ENCODE peak calls at places on chromosomes 6 and 20, in eight cellular contexts. H is endothelial cell; O is cardiac muscle cell; J is stimulated activated CD8-positive, alpha-beta memory T cell treated with anti-CD3 and anti-CD28 coated beads, Interleukin-4, amount 100 ng/mL, for 1 hour; I is ovary; P is stimulated activated CD4-positive, alpha-beta T cell treated with anti-CD3 and anti-CD28 coated beads, Interleukin-4, amount 100 ng/mL, for 24 hours; N is DMS79 treated with DMSO at 0.1 percent for 48 hours; S is RCC 7860. Y is an unnamed sample.
A peak's percentile ranks its signal among the peaks of the same experiment; 100 is the strongest.

GRCh38 chr6:35776364-35777215 is at the start of gene CLPSL2:
- DNase-seq in H (no peak), O (peak; percentile 36), J (no peak), I (no peak), P (no peak), N (peak; percentile 58), S (no peak), Y (peak; percentile 79)

GRCh38 chr6:19831358-19831757 is 5.8 kb upstream of the ID4 start:
- DNase-seq in H (no peak), O (no peak), J (no peak), I (no peak), P (no peak), N (no peak), S (peak; percentile 57), Y (no peak)

GRCh38 chr6:24919404-24919892 is 16.3 kb downstream of the RIPOR2 start:
- DNase-seq in H (no peak), O (no peak), J (no peak), I (no peak), P (no peak), N (peak; percentile 93), S (no peak), Y (peak; percentile 53)

GRCh38 chr20:50635676-50636600 is 55.4 kb downstream of the RIPOR3 start:
- DNase-seq in H (peak; percentile 89), O (peak; percentile 78), J (peak; percentile 9), I (peak; percentile 74), P (peak; percentile 52), N (peak; percentile 61), S (peak; percentile 70), Y (peak; percentile 72)

GRCh38 chr6:110113989-110114388 is 65.5 kb downstream of the WASF1 start:
- DNase-seq in H (no peak), O (no peak), J (no peak), I (no peak), P (no peak), N (peak; percentile 91), S (no peak), Y (no peak)

GRCh38 chr6:82073484-82073883 is 174.1 kb downstream of the IBTK start:
- DNase-seq in H (no peak), O (no peak), J (no peak), I (no peak), P (no peak), N (no peak), S (peak; percentile 3), Y (no peak)

GRCh38 chr6:115131709-115132490 is 789.1 kb upstream of the HS3ST5 start:
- DNase-seq in H (no peak), O (no peak), J (no peak), I (no peak), P (no peak), N (no peak), S (no peak), Y (no peak)

GRCh38 chr6:125787791-125788190 is 3.0 kb upstream of the NCOA7 start:
- DNase-seq in H (no peak), O (peak; percentile 75), J (no peak), I (no peak), P (no peak), N (no peak), S (no peak), Y (no peak)

GRCh38 chr20:16400249-16400648 is 173.0 kb downstream of the KIF16B start:
- DNase-seq in H (no peak), O (no peak), J (no peak), I (no peak), P (no peak), N (no peak), S (no peak), Y (no peak)

GRCh38 chr20:47133809-47134456 is 222.6 kb downstream of the ZMYND8 start:
- DNase-seq in H (no peak), O (peak; percentile 91), J (no peak), I (no peak), P (no peak), N (no peak), S (peak; percentile 13), Y (no peak)

GRCh38 chr6:7087066-7087465 is 20.7 kb upstream of the RREB1 start:
- DNase-seq in H (no peak), O (peak; percentile 40), J (no peak), I (no peak), P (no peak), N (no peak), S (no peak), Y (no peak)